ENCODE peak calls at places on chromosomes 6 and 20, in five cellular contexts. U is adrenal gland, R is colonic mucosa, F is psoas muscle, H is endodermal cell. M is an unnamed sample. For H3K9me3, the result is how much of the 10 kb centered on the place peaks cover.

GRCh38 chr6:16257999-16258708 is 19.8 kb downstream of the GMPR start:
- DNase-seq in U (no peak), R (no peak), H (peak), F (no peak), M (peak)

GRCh38 chr6:26103141-26103769 is 16.0 kb downstream of the HFE start:
- DNase-seq in U (no peak), R (no peak), F (no peak), H (no peak), M (peak)

GRCh38 chr6:128713461-128713860 is 169.5 kb upstream of the LAMA2 start:
- DNase-seq in U (no peak), R (no peak), F (no peak), H (no peak), M (no peak)

GRCh38 chr6:167287513-167288048 is 3.5 kb upstream of the UNC93A start:
- DNase-seq in H (no peak), U (no peak), R (no peak), F (no peak), M (no peak)

GRCh38 chr6:48311301-48311700 is 200.3 kb upstream of the PTCHD4 start:
- DNase-seq in R (no peak), F (no peak), H (no peak), U (no peak), M (no peak)

GRCh38 chr6:26322645-26323482 is 42.1 kb upstream of the BTN3A2 start:
- DNase-seq in U (peak), R (peak), F (no peak), H (peak), M (peak)

GRCh38 chr6:166989427-166990034 is 9.7 kb upstream of the CEP43 start:
- DNase-seq in R (no peak), H (no peak), F (no peak), U (no peak), M (peak)

GRCh38 chr20:10242166-10242565 is 23.5 kb downstream of the SNAP25 start:
- DNase-seq in F (no peak), H (no peak), U (no peak), R (no peak), M (no peak)

GRCh38 chr6:33668914-33669313 is 42.6 kb downstream of the UQCC2 start:
- DNase-seq in U (no peak), R (peak), H (peak), F (no peak), M (no peak)

GRCh38 chr6:126170875-126171489 is 168.9 kb upstream of the CENPW start:
- DNase-seq in R (peak), H (no peak), F (no peak), U (peak), M (peak)

GRCh38 chr6:46044876-46045617 is 29.4 kb upstream of the CLIC5 start:
- DNase-seq in H (no peak), F (peak), R (peak), U (peak), M (peak)

GRCh38 chr6:33974030-33974429 is 170.2 kb upstream of the MLN start:
- DNase-seq in U (no peak), F (no peak), H (no peak), R (peak), M (no peak)

GRCh38 chr6:46011241-46012085 is 4.2 kb downstream of the CLIC5 start:
- DNase-seq in H (no peak), U (no peak), R (peak), F (no peak), M (no peak)

GRCh38 chr6:97778290-97779038 is 495.4 kb upstream of the MMS22L start:
- DNase-seq in H (peak), R (no peak), F (no peak), U (no peak), M (no peak)

GRCh38 chr6:89412071-89413005 is at the start of gene RRAGD:
- DNase-seq in H (peak), U (peak), F (peak), R (peak), M (peak)

GRCh38 chr20:32972181-32973076 is 31.8 kb downstream of the SUN5 start:
- DNase-seq in F (no peak), R (peak), U (no peak), H (peak), M (no peak)

GRCh38 chr6:146770965-146771735 is 172.4 kb downstream of the ADGB start:
- DNase-seq in H (no peak), U (peak), F (peak), R (no peak), M (peak)

GRCh38 chr6:111988926-111989325 is 65.0 kb upstream of the CCN6 start:
- DNase-seq in H (peak), U (no peak), R (no peak), F (no peak), M (no peak)

GRCh38 chr6:85824329-85824728 is 181.6 kb upstream of the SYNCRIP start:
- DNase-seq in R (no peak), F (no peak), U (no peak), H (no peak), M (no peak)
- H3K9me3 ChIP-seq in R (under half), F (under half), U (under half), H (under half), M (under half)

DNA sequence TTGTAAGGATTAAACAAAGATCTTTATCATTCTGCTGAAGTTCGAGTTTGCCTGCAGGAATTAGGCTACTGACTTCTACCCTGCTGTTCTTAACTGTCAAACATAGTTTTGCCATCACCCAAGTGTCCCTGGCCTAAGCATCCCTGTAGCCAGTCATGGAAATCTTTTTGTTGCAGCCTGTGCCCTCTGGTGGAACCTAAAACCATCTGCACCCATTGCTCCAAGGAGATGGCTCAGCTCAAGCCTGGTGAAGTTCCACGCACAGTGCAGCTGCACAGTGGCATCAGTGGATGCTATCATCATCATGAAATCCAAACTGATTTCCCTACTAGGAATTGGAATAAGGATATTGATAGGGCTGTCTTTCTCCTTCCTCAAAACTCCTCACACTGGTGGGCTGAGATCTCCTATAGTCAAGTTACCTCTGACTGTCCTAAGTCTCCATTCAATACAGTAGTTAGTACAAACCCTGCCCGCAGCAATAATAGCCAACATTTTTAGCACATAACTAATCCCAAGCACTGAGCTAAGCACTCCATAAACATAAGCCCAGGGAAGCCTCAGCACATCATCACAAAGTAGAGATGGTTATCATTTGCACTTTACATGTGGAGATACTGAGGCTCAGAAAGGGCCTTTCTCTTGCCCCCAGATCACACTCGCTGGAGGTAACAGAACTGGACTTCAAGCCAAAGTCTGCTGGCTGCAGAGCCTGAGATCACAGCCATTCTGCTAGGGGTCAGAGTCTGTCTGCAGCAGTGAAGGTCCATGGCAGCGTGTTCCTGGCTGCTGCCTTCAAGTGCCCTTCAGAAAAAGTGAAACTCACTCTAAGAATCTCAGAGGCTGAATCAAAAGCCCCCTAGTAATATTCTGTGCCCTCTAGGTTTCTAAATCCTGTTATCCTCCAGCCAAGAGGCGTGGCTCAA is 77.2 kb upstream of the MC3R start:
- DNase-seq in U (peak), H (peak), R (no peak), F (no peak), M (no peak)
- H3K27ac ChIP-seq in U (no peak), H (no peak), R (no peak), F (no peak), M (no peak)

GRCh38 chr6:168721571-168721970 is 280.6 kb downstream of the SMOC2 start:
- DNase-seq in R (no peak), F (no peak), U (no peak), H (no peak), M (no peak)

GRCh38 chr6:168719901-168720300 is 278.9 kb downstream of the SMOC2 start:
- DNase-seq in H (no peak), U (no peak), F (no peak), R (no peak), M (no peak)

GRCh38 chr6:168725821-168726220 is 284.8 kb downstream of the SMOC2 start:
- DNase-seq in R (no peak), U (no peak), H (no peak), F (no peak), M (no peak)

GRCh38 chr6:168724033-168724432 is 283.0 kb downstream of the SMOC2 start:
- DNase-seq in R (no peak), U (no peak), H (no peak), F (no peak), M (no peak)

GRCh38 chr6:168722397-168722796 is 281.4 kb downstream of the SMOC2 start:
- DNase-seq in U (no peak), R (no peak), H (no peak), F (no peak), M (no peak)
- H3K9me3 ChIP-seq in U (under half), R (under half), H (under half), F (under half), M (under half)

DNA sequence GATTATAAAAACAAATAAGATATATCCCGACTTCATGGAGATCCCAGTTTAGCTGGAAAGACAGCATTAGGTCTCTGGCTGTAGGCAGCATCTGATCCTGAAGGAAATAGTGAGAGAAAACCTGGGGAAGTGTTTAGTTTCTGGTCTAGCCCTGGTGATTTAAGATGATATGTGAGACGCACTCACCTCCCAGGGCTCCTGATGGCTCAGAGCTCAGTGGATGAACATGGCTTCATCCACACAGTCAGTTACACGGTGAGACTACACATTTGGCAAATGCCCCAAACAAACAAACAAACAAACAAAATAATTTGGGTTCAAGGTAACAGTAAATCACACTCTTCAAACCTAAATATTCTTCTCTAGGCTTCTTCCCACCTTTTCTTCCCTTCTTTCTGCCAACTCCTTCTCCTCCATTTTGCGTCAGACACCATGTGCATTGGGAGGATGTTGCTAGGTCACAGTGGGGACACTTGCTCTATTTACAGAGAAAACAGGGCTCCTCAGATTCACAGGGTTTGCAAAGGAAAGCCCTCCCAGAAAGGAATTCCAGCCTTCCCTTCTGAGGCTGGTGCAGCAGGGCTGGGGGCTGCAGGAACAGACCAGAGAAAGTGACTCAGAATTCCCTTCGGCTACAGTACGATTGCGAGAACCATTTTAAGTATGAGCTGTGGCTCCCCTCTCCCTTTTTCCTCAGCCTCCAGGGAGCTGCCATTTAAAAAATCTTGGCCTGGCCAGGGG is 59.6 kb upstream of the SALL4 start:
- DNase-seq in H (no peak), F (no peak), U (no peak), R (no peak), M (no peak)
- H3K27ac ChIP-seq in H (no peak), F (no peak), U (no peak), R (no peak), M (no peak)

DNA sequence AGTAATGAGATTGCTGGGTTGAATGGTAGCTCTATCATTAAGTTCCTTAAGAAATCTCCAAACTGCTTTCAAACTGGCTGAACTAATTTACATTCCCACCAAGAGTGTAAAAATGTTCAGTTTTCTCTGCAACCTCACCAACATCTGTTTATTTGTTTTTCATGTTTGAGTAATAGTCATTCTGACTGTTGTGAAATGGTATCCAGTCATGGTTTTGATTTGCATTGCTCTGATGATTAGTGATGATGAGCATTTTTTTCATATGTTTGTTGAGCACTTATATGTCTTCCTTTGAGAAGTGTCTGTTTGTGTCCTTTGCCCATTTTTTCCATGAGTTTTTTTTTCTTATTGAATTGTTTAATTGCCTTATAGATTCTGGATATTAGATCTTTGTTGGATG is 24.9 kb downstream of the DEFB125 start:
- DNase-seq in H (no peak), R (no peak), U (no peak), F (no peak), M (no peak)
- H3K9me3 ChIP-seq in H (under half), R (under half), U (under half), F (under half), M (under half)

GRCh38 chr6:37242429-37243052 is 15.0 kb upstream of the TBC1D22B start:
- DNase-seq in R (peak), H (no peak), U (peak), F (peak), M (no peak)

GRCh38 chr6:37244430-37245310 is 12.9 kb upstream of the TBC1D22B start:
- DNase-seq in R (peak), F (peak), U (peak), H (no peak), M (no peak)

GRCh38 chr6:37242042-37242428 is 15.5 kb upstream of the TBC1D22B start:
- DNase-seq in F (no peak), U (no peak), H (no peak), R (no peak), M (no peak)

GRCh38 chr6:37243131-37243815 is 14.3 kb upstream of the TBC1D22B start:
- DNase-seq in H (no peak), F (no peak), R (no peak), U (no peak), M (no peak)

GRCh38 chr6:37243816-37244370 is 13.7 kb upstream of the TBC1D22B start:
- DNase-seq in U (no peak), H (no peak), R (no peak), F (no peak), M (no peak)
- H3K27ac ChIP-seq in U (peak), H (no peak), R (peak), F (peak), M (no peak)

GRCh38 chr6:87029711-87030314 is 65.1 kb downstream of the CGA start:
- DNase-seq in F (no peak), R (no peak), H (no peak), U (no peak), M (peak)
- H3K9me3 ChIP-seq in F (under half), R (under half), H (under half), U (under half), M (under half)

DNA sequence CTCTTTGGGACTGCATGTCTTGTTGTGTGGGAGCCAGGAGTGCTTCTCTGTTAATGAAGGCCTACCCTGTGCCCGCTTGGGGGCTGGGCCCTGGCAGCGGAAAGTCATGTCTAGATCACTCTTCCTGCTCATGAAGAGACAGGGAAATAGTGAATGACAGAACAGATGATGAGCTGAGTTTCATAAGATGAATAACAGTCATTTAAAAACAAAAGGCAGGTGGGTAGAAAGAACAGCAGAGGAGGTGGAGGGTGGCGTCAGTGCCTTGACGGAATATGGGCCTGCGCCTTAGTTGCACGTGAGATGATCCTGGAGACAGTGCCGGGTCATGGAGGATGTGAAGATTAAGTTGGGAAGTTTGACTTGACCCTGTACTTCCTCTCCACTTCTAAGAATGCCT is 85.5 kb downstream of the ARID1B start:
- DNase-seq in U (no peak), F (no peak), R (no peak), H (no peak), M (no peak)
- H3K27ac ChIP-seq in U (no peak), F (no peak), R (no peak), H (no peak), M (no peak)

GRCh38 chr6:104669483-104669882 is 190.2 kb downstream of the HACE1 start:
- DNase-seq in R (no peak), F (no peak), H (no peak), U (no peak), M (no peak)
- H3K9me3 ChIP-seq in R (under half), F (under half), H (under half), U (under half), M (under half)

DNA sequence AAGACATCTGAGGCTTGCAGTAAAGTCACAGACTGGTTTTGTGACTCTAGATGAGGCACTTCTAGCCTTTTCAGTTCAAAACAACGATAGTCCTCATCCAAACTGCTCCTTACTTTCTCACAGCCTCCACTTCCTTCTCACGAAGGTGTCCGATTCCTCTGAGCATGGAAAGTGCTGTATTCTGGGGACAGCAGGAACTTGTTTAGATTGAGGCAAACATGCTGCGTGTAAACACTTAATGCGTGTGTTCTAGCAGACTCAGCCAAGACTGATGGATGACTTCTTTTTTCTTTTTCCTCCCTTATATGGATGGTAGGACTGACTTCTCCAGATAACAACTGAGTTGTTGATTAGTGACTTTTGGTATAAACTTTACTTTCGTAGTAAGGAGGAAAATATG is 80.2 kb upstream of the PRDM1 start:
- DNase-seq in H (no peak), F (no peak), U (no peak), R (no peak), M (no peak)
- H3K27ac ChIP-seq in H (no peak), F (no peak), U (no peak), R (peak), M (no peak)